ENCODE peak calls at places on chromosome 7, in ten cellular contexts. E, Z, W, M, D, F, C, Q, U and K are unnamed samples.

GRCh38 chr7:117190104-117190503 is 132.8 kb downstream of the WNT2 start:
- DNase-seq in F (no peak), Q (no peak), U (no peak), E (no peak), Z (no peak), W (no peak), C (no peak), M (no peak), D (no peak), K (no peak)

GRCh38 chr7:116211006-116211912 is 920 bp downstream of the TES start:
- DNase-seq in C (peak; percentile 90), U (peak; percentile 94), M (peak; percentile 57), W (peak; percentile 85), F (peak; percentile 91), E (peak; percentile 55), Q (no peak), Z (peak; percentile 89), D (peak; percentile 91), K (peak; percentile 70)

GRCh38 chr7:47271749-47272148 is 310.2 kb downstream of the TNS3 start:
- DNase-seq in W (no peak), F (no peak), U (no peak), Q (no peak), C (no peak), Z (no peak), D (no peak), M (no peak), E (no peak), K (no peak)

GRCh38 chr7:56092789-56093531 is at the start of gene PHKG1:
- DNase-seq in E (peak; percentile 22), Q (peak; percentile 50), U (peak; percentile 74), Z (no peak), M (peak; percentile 35), D (peak; percentile 91), W (no peak), F (peak; percentile 94), C (peak; percentile 39), K (no peak)

GRCh38 chr7:44057849-44058758 is 7.3 kb downstream of the PGAM2 start:
- DNase-seq in Z (no peak), M (no peak), Q (no peak), U (no peak), W (no peak), D (no peak), E (no peak), F (peak; percentile 41), C (no peak), K (no peak)

GRCh38 chr7:98927125-98927524 is 48.8 kb downstream of the TRRAP start:
- DNase-seq in E (no peak), C (no peak), D (no peak), W (no peak), U (no peak), M (no peak), F (no peak), Q (no peak), Z (no peak), K (no peak)

GRCh38 chr7:118839544-118839943 is 615.0 kb downstream of the ANKRD7 start:
- DNase-seq in Z (no peak), F (no peak), E (no peak), M (no peak), C (no peak), W (no peak), Q (no peak), D (no peak), U (no peak), K (no peak)

GRCh38 chr7:27868117-27868516 is 128.2 kb downstream of the TAX1BP1 start:
- DNase-seq in Q (no peak), U (peak; percentile 20), Z (no peak), E (no peak), D (no peak), C (peak; percentile 28), M (no peak), W (no peak), F (no peak), K (peak; percentile 2)

GRCh38 chr7:130894146-130895005 is 160.4 kb upstream of the KLF14 start:
- DNase-seq in Q (no peak), M (peak; percentile 76), W (no peak), C (no peak), F (peak; percentile 87), Z (no peak), E (no peak), U (no peak), D (peak; percentile 87), K (no peak)

GRCh38 chr7:149414171-149414570 is 46.7 kb downstream of the ZNF777 start:
- DNase-seq in Z (no peak), D (no peak), W (no peak), Q (no peak), U (no peak), C (no peak), F (no peak), E (no peak), M (no peak), K (no peak)
- H3K4me3 ChIP-seq in Z (no peak overlapping the region), D (no peak overlapping the region), W (no peak overlapping the region), Q (no peak overlapping the region), U (no peak overlapping the region), C (no peak overlapping the region), F (no peak overlapping the region), E (no peak overlapping the region), M (no peak overlapping the region), K (no peak overlapping the region)

DNA sequence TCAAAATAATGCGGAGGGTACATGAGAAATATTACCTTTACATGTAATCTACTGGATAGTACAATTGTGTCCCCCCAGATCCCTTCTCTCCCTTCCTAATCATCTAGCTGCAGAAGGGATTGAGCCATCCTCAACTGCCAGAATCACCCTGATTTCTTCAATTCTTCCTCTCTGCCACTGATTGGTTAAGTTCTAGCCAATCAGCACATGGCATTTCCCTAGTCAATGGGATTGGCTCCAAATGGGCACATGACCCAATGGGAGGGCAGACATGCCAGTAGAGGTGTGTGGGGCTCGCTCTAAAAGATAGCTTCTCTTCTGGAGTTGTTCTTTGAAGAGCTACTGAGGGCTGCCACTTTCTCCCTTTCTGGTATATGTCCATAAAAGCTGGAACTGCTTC is 20.9 kb upstream of the UBE3C start:
- DNase-seq in E (no peak), Q (no peak), W (no peak), C (no peak), M (no peak), U (no peak), Z (no peak), F (no peak), D (no peak), K (no peak)
- H3K4me3 ChIP-seq in E (no peak overlapping the region), Q (no peak overlapping the region), W (no peak overlapping the region), C (no peak overlapping the region), M (no peak overlapping the region), U (no peak overlapping the region), Z (no peak overlapping the region), F (no peak overlapping the region), D (no peak overlapping the region), K (no peak overlapping the region)

GRCh38 chr7:122300607-122301079 is 3.9 kb downstream of the FEZF1 start:
- DNase-seq in W (no peak), C (no peak), F (no peak), M (no peak), E (no peak), U (no peak), Q (no peak), Z (no peak), D (peak; percentile 32), K (no peak)

GRCh38 chr7:122301291-122301690 is 3.3 kb downstream of the FEZF1 start:
- DNase-seq in F (no peak), D (no peak), Q (no peak), W (no peak), M (no peak), Z (no peak), E (no peak), C (no peak), U (no peak), K (no peak)

GRCh38 chr7:122302826-122303521 is 1.6 kb downstream of the FEZF1 start:
- DNase-seq in M (no peak), E (no peak), C (no peak), F (no peak), Q (no peak), Z (no peak), W (no peak), U (no peak), D (no peak), K (no peak)

GRCh38 chr7:122303522-122303970 is 1.0 kb downstream of the FEZF1 start:
- DNase-seq in E (no peak), U (no peak), W (no peak), M (no peak), C (no peak), Q (no peak), Z (no peak), D (no peak), F (no peak), K (no peak)

DNA sequence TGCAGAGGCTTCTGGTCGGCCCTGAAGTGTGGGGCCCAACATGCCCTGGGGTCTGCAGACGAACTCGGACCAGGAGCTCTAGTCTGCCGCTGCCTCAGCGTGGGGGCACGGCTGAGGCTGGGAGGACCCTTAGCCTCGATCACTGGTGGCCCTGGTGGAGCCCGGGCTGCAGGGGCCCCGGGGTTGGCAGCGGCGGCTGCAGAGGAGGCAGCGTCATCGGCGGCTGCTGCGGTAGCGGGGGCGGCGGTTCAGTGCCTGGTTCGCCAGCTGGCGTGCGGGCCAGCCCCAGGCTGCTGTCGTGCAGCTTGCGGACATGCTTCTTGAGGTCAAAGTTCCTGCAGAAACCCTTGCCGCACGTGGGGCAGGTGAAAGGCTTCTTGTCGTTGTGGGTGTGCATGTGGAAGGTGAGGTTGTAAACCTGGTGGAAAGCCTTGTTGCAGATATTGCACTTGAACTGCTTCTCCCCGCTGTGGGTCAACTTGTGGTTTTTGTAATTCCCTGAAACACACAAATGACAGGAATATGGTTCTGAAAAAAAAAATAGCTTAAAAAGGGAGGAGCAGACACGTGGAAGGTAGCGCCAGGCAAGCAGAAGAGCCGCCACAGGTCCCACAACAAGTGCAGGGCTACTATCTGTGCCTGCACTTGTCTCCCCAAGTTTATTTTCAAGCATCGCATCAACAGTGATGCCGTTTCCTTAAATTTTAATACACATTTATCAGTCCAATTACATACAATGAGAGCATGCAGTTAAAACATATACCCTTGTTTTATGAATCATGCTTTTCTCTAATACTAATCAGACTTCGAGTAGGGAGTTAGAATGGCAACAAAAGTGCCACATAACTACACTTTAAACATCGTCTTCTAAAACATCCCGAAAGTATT is 2.4 kb downstream of the FEZF1 start:
- DNase-seq in D (no peak), Q (no peak), M (no peak), F (peak; percentile 72), C (no peak), E (no peak), Z (no peak), W (no peak), U (no peak), K (no peak)
- H3K4me3 ChIP-seq in D (no peak overlapping the region), Q (no peak overlapping the region), M (no peak overlapping the region), F (no peak overlapping the region), C (no peak overlapping the region), E (no peak overlapping the region), Z (no peak overlapping the region), W (no peak overlapping the region), U (no peak overlapping the region), K (no peak overlapping the region)

DNA sequence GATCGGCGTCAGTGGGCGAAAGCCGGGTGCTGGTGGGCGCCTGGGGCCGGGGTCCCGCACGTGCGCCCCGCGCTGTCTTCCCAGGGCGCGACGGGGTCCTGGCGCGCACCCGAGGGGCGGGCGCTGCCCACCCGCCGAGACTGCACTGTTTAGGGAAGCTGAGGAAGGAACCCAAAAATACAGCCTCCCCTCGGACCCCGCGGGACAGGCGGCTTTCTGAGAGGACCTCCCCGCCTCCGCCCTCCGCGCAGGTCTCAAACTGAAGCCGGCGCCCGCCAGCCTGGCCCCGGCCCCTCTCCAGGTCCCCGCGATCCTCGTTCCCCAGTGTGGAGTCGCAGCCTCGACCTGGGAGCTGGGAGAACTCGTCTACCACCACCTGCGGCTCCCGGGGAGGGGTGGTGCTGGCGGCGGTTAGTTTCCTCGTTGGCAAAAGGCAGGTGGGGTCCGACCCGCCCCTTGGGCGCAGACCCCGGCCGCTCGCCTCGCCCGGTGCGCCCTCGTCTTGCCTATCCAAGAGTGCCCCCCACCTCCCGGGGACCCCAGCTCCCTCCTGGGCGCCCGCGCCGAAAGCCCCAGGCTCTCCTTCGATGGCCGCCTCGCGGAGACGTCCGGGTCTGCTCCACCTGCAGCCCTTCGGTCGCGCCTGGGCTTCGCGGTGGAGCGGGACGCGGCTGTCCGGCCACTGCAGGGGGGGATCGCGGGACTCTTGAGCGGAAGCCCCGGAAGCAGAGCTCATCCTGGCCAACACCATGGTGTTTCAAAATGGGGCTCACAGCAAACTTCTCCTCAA is 1.1 kb downstream of the EGFR start:
- DNase-seq in M (peak; percentile 19), Q (no peak), E (peak; percentile 37), F (peak; percentile 78), C (no peak), U (no peak), Z (no peak), W (no peak), D (no peak), K (no peak)
- H3K4me3 ChIP-seq in M (peak overlapping the region; percentile 52), Q (peak overlapping the region; percentile 77), E (peak overlapping the region; percentile 72), F (peak overlapping the region; percentile 88), C (no peak overlapping the region), U (peak overlapping the region; percentile 79), Z (no peak overlapping the region), W (no peak overlapping the region), D (peak overlapping the region; percentile 77), K (peak overlapping the region; percentile 81)